ENCODE peak calls at places on chromosome 13, in five cellular contexts. O is stimulated activated naive B cell treated with anti-CD40 and anti-IgM and Interleukin-4, amounts not matched to agents 10 μg/mL and 1 μg/mL and 100 μg/mL, for 72 hours; T is NCI-H774; F is COR-L47; X is iPS DF 6.9. R is an unnamed sample.

GRCh38 chr13:48268019-48268418 is 35.0 kb downstream of the ITM2B start:
- DNase-seq in O (no peak), T (no peak), F (no peak), X (no peak), R (no peak)

GRCh38 chr13:27973956-27974662 is 5.0 kb upstream of the CDX2 start:
- DNase-seq in O (no peak), T (no peak), F (no peak), X (no peak), R (no peak)

GRCh38 chr13:27403252-27403678 is 21.2 kb upstream of the GTF3A start:
- DNase-seq in O (no peak), T (no peak), F (no peak), X (no peak), R (no peak)

GRCh38 chr13:104773775-104774174 is 1707.6 kb upstream of the SLC10A2 start:
- DNase-seq in O (no peak), T (peak; percentile 82), F (peak; percentile 41), X (peak; percentile 22), R (no peak)

GRCh38 chr13:28299941-28300340 is 161.6 kb downstream of the PAN3 start:
- DNase-seq in O (no peak), T (no peak), F (peak; percentile 39), X (no peak), R (no peak)

GRCh38 chr13:100895656-100896055 is 221.1 kb upstream of the TMTC4 start:
- DNase-seq in O (no peak), T (no peak), F (no peak), X (no peak), R (no peak)

GRCh38 chr13:68923995-68924394 is 1183.6 kb upstream of the ATXN8OS start:
- DNase-seq in O (no peak), T (no peak), F (no peak), X (no peak), R (no peak)

GRCh38 chr13:105395041-105395440 is 1140.4 kb downstream of the EFNB2 start:
- DNase-seq in O (no peak), T (no peak), F (no peak), X (no peak), R (no peak)

GRCh38 chr13:40109324-40109958 is 454.0 kb downstream of the COG6 start:
- DNase-seq in O (no peak), T (no peak), F (no peak), X (no peak), R (no peak)

GRCh38 chr13:61954092-61954491 is 538.4 kb upstream of the PCDH20 start:
- DNase-seq in O (no peak), T (no peak), F (no peak), X (peak; percentile 1), R (no peak)

GRCh38 chr13:98222081-98222554 is 45.0 kb upstream of the RNF113B start:
- DNase-seq in O (no peak), T (no peak), F (no peak), X (no peak), R (no peak)

GRCh38 chr13:83907196-83907989 is 25.1 kb upstream of the SLITRK1 start:
- DNase-seq in O (no peak), T (no peak), F (no peak), X (no peak), R (no peak)

R was measured in spleen.